ENCODE peak calls at places on chromosomes 13 and 19, in ten cellular contexts. One of them, this sample, is unnamed.

GRCh38 chr13:111177081-111177711 is 62.1 kb downstream of the ARHGEF7 start:
- DNase-seq in Peyer's patch: peak
- DNase-seq in H54: no peak
- DNase-seq in HCT116: no peak
- DNase-seq in thyroid gland: peak
- DNase-seq in suprapubic skin: no peak
- DNase-seq in transverse colon: peak
- DNase-seq in IMR-90: peak
- DNase-seq in lower leg skin: peak
- DNase-seq in ovary: no peak
- DNase-seq in this sample: no peak

GRCh38 chr19:43562698-43563241 is 12.6 kb downstream of the XRCC1 start:
- DNase-seq in ovary: peak
- DNase-seq in thyroid gland: peak
- DNase-seq in lower leg skin: peak
- DNase-seq in Peyer's patch: peak
- DNase-seq in HCT116: no peak
- DNase-seq in H54: peak
- DNase-seq in suprapubic skin: no peak
- DNase-seq in IMR-90: peak
- DNase-seq in transverse colon: peak
- DNase-seq in this sample: peak

GRCh38 chr13:42798118-42798517 is 16.7 kb downstream of the FAM216B start:
- DNase-seq in HCT116: no peak
- DNase-seq in IMR-90: no peak
- DNase-seq in transverse colon: no peak
- DNase-seq in lower leg skin: no peak
- DNase-seq in Peyer's patch: no peak
- DNase-seq in suprapubic skin: no peak
- DNase-seq in thyroid gland: no peak
- DNase-seq in H54: no peak
- DNase-seq in ovary: no peak
- DNase-seq in this sample: no peak

GRCh38 chr13:24053505-24054251 is 106.8 kb upstream of the SPATA13 start:
- DNase-seq in suprapubic skin: no peak
- DNase-seq in IMR-90: peak
- DNase-seq in ovary: peak
- DNase-seq in Peyer's patch: peak
- DNase-seq in HCT116: peak
- DNase-seq in transverse colon: peak
- DNase-seq in thyroid gland: peak
- DNase-seq in lower leg skin: no peak
- DNase-seq in H54: peak
- DNase-seq in this sample: peak

GRCh38 chr13:50129923-50130685 is 114.9 kb downstream of the KCNRG start:
- DNase-seq in transverse colon: peak
- DNase-seq in IMR-90: no peak
- DNase-seq in HCT116: no peak
- DNase-seq in thyroid gland: no peak
- DNase-seq in ovary: peak
- DNase-seq in suprapubic skin: no peak
- DNase-seq in Peyer's patch: peak
- DNase-seq in H54: peak
- DNase-seq in lower leg skin: peak
- DNase-seq in this sample: peak

GRCh38 chr13:107518292-107518691 is 697.0 kb downstream of the LIG4 start:
- DNase-seq in ovary: no peak
- DNase-seq in lower leg skin: no peak
- DNase-seq in Peyer's patch: no peak
- DNase-seq in thyroid gland: no peak
- DNase-seq in suprapubic skin: no peak
- DNase-seq in IMR-90: peak
- DNase-seq in H54: peak
- DNase-seq in transverse colon: no peak
- DNase-seq in HCT116: no peak
- DNase-seq in this sample: no peak

GRCh38 chr13:113441661-113442060 is 11.6 kb downstream of the ADPRHL1 start:
- DNase-seq in ovary: no peak
- DNase-seq in Peyer's patch: no peak
- DNase-seq in thyroid gland: no peak
- DNase-seq in suprapubic skin: no peak
- DNase-seq in transverse colon: no peak
- DNase-seq in HCT116: no peak
- DNase-seq in H54: no peak
- DNase-seq in lower leg skin: no peak
- DNase-seq in IMR-90: no peak
- DNase-seq in this sample: no peak

GRCh38 chr19:6793411-6793810 is 20.9 kb downstream of the VAV1 start:
- DNase-seq in lower leg skin: no peak
- DNase-seq in Peyer's patch: no peak
- DNase-seq in suprapubic skin: no peak
- DNase-seq in thyroid gland: no peak
- DNase-seq in H54: no peak
- DNase-seq in transverse colon: no peak
- DNase-seq in ovary: no peak
- DNase-seq in IMR-90: no peak
- DNase-seq in HCT116: no peak
- DNase-seq in this sample: no peak

GRCh38 chr13:94323746-94324408 is 155.6 kb downstream of the DCT start:
- DNase-seq in H54: no peak
- DNase-seq in ovary: no peak
- DNase-seq in suprapubic skin: no peak
- DNase-seq in IMR-90: no peak
- DNase-seq in Peyer's patch: peak
- DNase-seq in thyroid gland: no peak
- DNase-seq in HCT116: no peak
- DNase-seq in transverse colon: no peak
- DNase-seq in lower leg skin: no peak
- DNase-seq in this sample: no peak

GRCh38 chr19:36605839-36606478 is 846 bp downstream of the ZNF382 start:
- DNase-seq in Peyer's patch: no peak
- DNase-seq in H54: no peak
- DNase-seq in ovary: no peak
- DNase-seq in thyroid gland: peak
- DNase-seq in suprapubic skin: no peak
- DNase-seq in transverse colon: no peak
- DNase-seq in lower leg skin: no peak
- DNase-seq in HCT116: no peak
- DNase-seq in IMR-90: no peak
- DNase-seq in this sample: peak

GRCh38 chr19:36604656-36605100 is 435 bp upstream of the ZNF382 start:
- DNase-seq in transverse colon: peak
- DNase-seq in Peyer's patch: peak
- DNase-seq in H54: no peak
- DNase-seq in suprapubic skin: peak
- DNase-seq in HCT116: no peak
- DNase-seq in thyroid gland: peak
- DNase-seq in lower leg skin: peak
- DNase-seq in ovary: peak
- DNase-seq in IMR-90: peak
- DNase-seq in this sample: peak

GRCh38 chr19:36605101-36605838 is at the start of gene ZNF382:
- DNase-seq in HCT116: no peak
- DNase-seq in Peyer's patch: peak
- DNase-seq in suprapubic skin: peak
- DNase-seq in ovary: peak
- DNase-seq in H54: no peak
- DNase-seq in IMR-90: peak
- DNase-seq in thyroid gland: peak
- DNase-seq in lower leg skin: peak
- DNase-seq in transverse colon: peak
- DNase-seq in this sample: peak
- TF ChIP-seq POLR2A in HCT116: no peak
- TF ChIP-seq POLR2A in Peyer's patch: no peak
- TF ChIP-seq POLR2A in suprapubic skin: no peak
- TF ChIP-seq POLR2A in ovary: no peak
- TF ChIP-seq POLR2A in H54: peak
- TF ChIP-seq POLR2A in IMR-90: no peak
- TF ChIP-seq POLR2A in thyroid gland: peak
- TF ChIP-seq POLR2A in lower leg skin: no peak
- TF ChIP-seq POLR2A in transverse colon: peak
- TF ChIP-seq POLR2A in this sample: peak

GRCh38 chr19:40661616-40662015 is 28.8 kb downstream of the NUMBL start:
- DNase-seq in thyroid gland: no peak
- DNase-seq in Peyer's patch: no peak
- DNase-seq in IMR-90: no peak
- DNase-seq in lower leg skin: no peak
- DNase-seq in suprapubic skin: no peak
- DNase-seq in ovary: no peak
- DNase-seq in HCT116: no peak
- DNase-seq in transverse colon: no peak
- DNase-seq in H54: no peak
- DNase-seq in this sample: no peak

GRCh38 chr19:40666803-40667438 is 23.5 kb downstream of the NUMBL start:
- DNase-seq in Peyer's patch: no peak
- DNase-seq in IMR-90: no peak
- DNase-seq in H54: no peak
- DNase-seq in suprapubic skin: no peak
- DNase-seq in thyroid gland: no peak
- DNase-seq in transverse colon: no peak
- DNase-seq in HCT116: no peak
- DNase-seq in lower leg skin: no peak
- DNase-seq in ovary: no peak
- DNase-seq in this sample: no peak

GRCh38 chr19:40663712-40664692 is 26.4 kb downstream of the NUMBL start:
- DNase-seq in HCT116: no peak
- DNase-seq in Peyer's patch: peak
- DNase-seq in ovary: peak
- DNase-seq in thyroid gland: no peak
- DNase-seq in IMR-90: peak
- DNase-seq in lower leg skin: no peak
- DNase-seq in H54: no peak
- DNase-seq in suprapubic skin: no peak
- DNase-seq in transverse colon: no peak
- DNase-seq in this sample: peak

GRCh38 chr19:40659566-40659965 is 30.9 kb downstream of the NUMBL start:
- DNase-seq in Peyer's patch: no peak
- DNase-seq in ovary: no peak
- DNase-seq in H54: no peak
- DNase-seq in suprapubic skin: no peak
- DNase-seq in thyroid gland: no peak
- DNase-seq in transverse colon: no peak
- DNase-seq in lower leg skin: peak
- DNase-seq in IMR-90: no peak
- DNase-seq in HCT116: no peak
- DNase-seq in this sample: no peak

DNA sequence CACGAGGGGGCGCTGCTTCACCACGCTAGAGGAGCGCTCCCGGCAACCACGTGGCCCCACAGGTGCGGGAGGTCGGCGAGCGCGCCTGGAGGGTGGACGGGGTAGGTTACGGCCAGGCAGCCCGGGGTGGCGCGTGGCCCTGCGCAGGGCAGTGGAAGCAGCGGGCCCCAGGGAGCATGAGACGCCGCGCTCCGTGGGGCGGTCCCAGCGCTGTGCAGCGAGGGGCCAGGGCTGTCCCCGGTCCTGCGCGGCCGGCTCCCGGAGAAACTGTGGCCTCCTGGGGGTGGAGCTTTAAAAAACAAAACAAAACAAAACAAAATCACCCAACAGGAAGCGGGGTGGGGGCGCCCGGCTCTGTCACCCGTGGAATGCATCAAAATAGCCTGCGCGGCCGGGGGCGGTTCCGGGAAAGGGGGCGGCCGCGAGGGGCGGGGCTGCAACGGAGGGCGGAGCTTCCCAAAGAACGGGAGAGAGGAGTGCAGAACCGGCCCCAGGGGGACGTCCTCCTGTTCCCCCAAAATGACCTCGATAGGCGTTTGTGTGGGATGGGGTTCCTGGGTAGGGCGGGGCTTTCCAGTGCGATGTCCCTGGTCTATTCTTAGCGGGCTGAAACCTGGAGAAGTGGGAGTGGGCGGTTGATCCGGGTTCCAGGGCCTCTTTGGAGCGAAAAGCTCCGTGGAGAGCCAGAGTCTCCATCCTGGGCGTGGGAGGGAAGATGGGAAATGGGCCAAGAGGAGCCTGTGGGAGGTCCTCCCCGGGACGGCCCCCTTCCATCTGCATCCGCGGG is 27.3 kb downstream of the NUMBL start:
- DNase-seq in suprapubic skin: peak
- DNase-seq in ovary: peak
- DNase-seq in H54: peak
- DNase-seq in Peyer's patch: peak
- DNase-seq in IMR-90: peak
- DNase-seq in thyroid gland: peak
- DNase-seq in transverse colon: peak
- DNase-seq in HCT116: peak
- DNase-seq in lower leg skin: peak
- DNase-seq in this sample: peak
- TF ChIP-seq POLR2A in suprapubic skin: no peak
- TF ChIP-seq POLR2A in ovary: peak
- TF ChIP-seq POLR2A in H54: no peak
- TF ChIP-seq POLR2A in Peyer's patch: no peak
- TF ChIP-seq POLR2A in IMR-90: peak
- TF ChIP-seq POLR2A in thyroid gland: peak
- TF ChIP-seq POLR2A in transverse colon: no peak
- TF ChIP-seq POLR2A in HCT116: no peak
- TF ChIP-seq POLR2A in lower leg skin: no peak
- TF ChIP-seq POLR2A in this sample: peak

GRCh38 chr19:49866933-49867782 is at the start of gene PNKP:
- DNase-seq in ovary: peak
- DNase-seq in H54: peak
- DNase-seq in Peyer's patch: peak
- DNase-seq in lower leg skin: peak
- DNase-seq in thyroid gland: peak
- DNase-seq in HCT116: peak
- DNase-seq in transverse colon: peak
- DNase-seq in IMR-90: peak
- DNase-seq in suprapubic skin: peak
- DNase-seq in this sample: peak
- TF ChIP-seq POLR2A in ovary: peak
- TF ChIP-seq POLR2A in H54: peak
- TF ChIP-seq POLR2A in Peyer's patch: peak
- TF ChIP-seq POLR2A in lower leg skin: no peak
- TF ChIP-seq POLR2A in thyroid gland: peak
- TF ChIP-seq POLR2A in HCT116: no peak
- TF ChIP-seq POLR2A in transverse colon: peak
- TF ChIP-seq POLR2A in IMR-90: peak
- TF ChIP-seq POLR2A in suprapubic skin: no peak
- TF ChIP-seq POLR2A in this sample: peak

DNA sequence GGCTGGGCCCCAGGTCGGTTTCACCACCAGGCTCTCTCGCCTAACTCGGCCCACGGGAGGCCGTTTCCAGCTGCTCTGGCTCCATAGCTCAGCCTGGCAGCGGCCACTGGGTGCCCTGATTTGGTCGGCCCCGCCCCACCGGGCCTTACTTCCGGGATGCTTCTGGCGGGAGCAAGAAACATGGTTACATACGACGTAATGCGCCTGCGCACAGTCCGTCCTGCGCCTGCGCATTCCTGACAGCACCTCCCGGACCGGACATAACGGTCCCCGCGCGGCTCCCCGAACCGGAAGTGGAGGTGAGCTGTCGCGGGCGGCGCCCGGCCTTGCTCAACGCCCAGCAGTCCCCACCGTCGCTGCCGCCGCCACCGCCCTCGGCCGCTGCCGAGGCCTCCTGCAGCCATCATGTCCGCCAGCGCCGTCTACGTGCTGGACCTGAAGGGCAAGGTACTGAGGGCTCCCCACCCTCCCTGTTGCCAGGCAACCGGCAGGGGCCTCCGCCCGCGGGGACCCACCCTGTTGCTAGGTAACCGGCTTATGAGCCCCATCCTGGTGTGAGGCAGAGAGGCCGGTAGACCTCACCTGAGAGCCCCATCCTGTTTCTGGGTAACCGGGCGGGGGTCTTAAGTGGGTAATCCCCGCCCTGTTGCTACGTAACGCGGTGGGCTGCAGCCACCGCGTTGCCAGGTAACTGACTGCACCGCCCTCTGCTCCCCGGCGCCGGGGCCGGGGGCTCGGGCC is at the start of gene AP1M1:
- DNase-seq in H54: peak
- DNase-seq in suprapubic skin: peak
- DNase-seq in Peyer's patch: peak
- DNase-seq in thyroid gland: peak
- DNase-seq in IMR-90: peak
- DNase-seq in lower leg skin: peak
- DNase-seq in ovary: peak
- DNase-seq in transverse colon: peak
- DNase-seq in HCT116: peak
- DNase-seq in this sample: peak
- TF ChIP-seq POLR2A in H54: peak
- TF ChIP-seq POLR2A in suprapubic skin: no peak
- TF ChIP-seq POLR2A in Peyer's patch: peak
- TF ChIP-seq POLR2A in thyroid gland: peak
- TF ChIP-seq POLR2A in IMR-90: peak
- TF ChIP-seq POLR2A in lower leg skin: no peak
- TF ChIP-seq POLR2A in ovary: peak
- TF ChIP-seq POLR2A in transverse colon: peak
- TF ChIP-seq POLR2A in HCT116: no peak
- TF ChIP-seq POLR2A in this sample: peak

This sample was measured in erythroblast.